ENCODE peak calls at places on chromosomes 11 and 22, in ten cellular contexts. One of them, this sample, is unnamed. For H3K4me1, the result is how much of the 10 kb centered on the place peaks cover.

GRCh38 chr22:17120711-17121234 is 387 bp downstream of the TMEM121B start:
- DNase-seq in suprapubic skin: no peak
- DNase-seq in keratinocyte: no peak
- DNase-seq in K562: peak
- DNase-seq in GM12878: no peak
- DNase-seq in A673: peak
- DNase-seq in upper lobe of right lung: no peak
- DNase-seq in mucosa of descending colon: no peak
- DNase-seq in colonic mucosa: no peak
- DNase-seq in neural progenitor cell: peak
- DNase-seq in this sample: no peak

GRCh38 chr11:115817844-115818565 is 313.8 kb upstream of the CADM1 start:
- DNase-seq in A673: no peak
- DNase-seq in K562: no peak
- DNase-seq in keratinocyte: no peak
- DNase-seq in upper lobe of right lung: no peak
- DNase-seq in suprapubic skin: no peak
- DNase-seq in mucosa of descending colon: no peak
- DNase-seq in colonic mucosa: no peak
- DNase-seq in GM12878: no peak
- DNase-seq in neural progenitor cell: no peak
- DNase-seq in this sample: no peak

GRCh38 chr11:132052904-132053303 is 682.5 kb downstream of the NTM start:
- DNase-seq in suprapubic skin: no peak
- DNase-seq in GM12878: no peak
- DNase-seq in K562: no peak
- DNase-seq in upper lobe of right lung: no peak
- DNase-seq in neural progenitor cell: no peak
- DNase-seq in A673: no peak
- DNase-seq in mucosa of descending colon: no peak
- DNase-seq in colonic mucosa: no peak
- DNase-seq in keratinocyte: no peak
- DNase-seq in this sample: no peak

GRCh38 chr11:113907681-113908080 is 3.1 kb downstream of the HTR3B start:
- DNase-seq in neural progenitor cell: no peak
- DNase-seq in GM12878: no peak
- DNase-seq in keratinocyte: no peak
- DNase-seq in colonic mucosa: no peak
- DNase-seq in mucosa of descending colon: no peak
- DNase-seq in K562: no peak
- DNase-seq in upper lobe of right lung: no peak
- DNase-seq in suprapubic skin: no peak
- DNase-seq in A673: no peak
- DNase-seq in this sample: no peak

GRCh38 chr11:32885556-32885955 is 7.1 kb upstream of the QSER1 start:
- DNase-seq in keratinocyte: no peak
- DNase-seq in suprapubic skin: no peak
- DNase-seq in A673: no peak
- DNase-seq in upper lobe of right lung: no peak
- DNase-seq in colonic mucosa: no peak
- DNase-seq in K562: no peak
- DNase-seq in neural progenitor cell: no peak
- DNase-seq in mucosa of descending colon: no peak
- DNase-seq in GM12878: no peak
- DNase-seq in this sample: no peak

GRCh38 chr22:46737976-46738641 is at the start of gene CERK:
- DNase-seq in neural progenitor cell: peak
- DNase-seq in A673: peak
- DNase-seq in GM12878: no peak
- DNase-seq in colonic mucosa: peak
- DNase-seq in suprapubic skin: peak
- DNase-seq in mucosa of descending colon: peak
- DNase-seq in upper lobe of right lung: peak
- DNase-seq in keratinocyte: no peak
- DNase-seq in K562: peak
- DNase-seq in this sample: peak

GRCh38 chr11:86124251-86125233 is 55.7 kb upstream of the PICALM start:
- DNase-seq in suprapubic skin: no peak
- DNase-seq in GM12878: no peak
- DNase-seq in K562: no peak
- DNase-seq in keratinocyte: no peak
- DNase-seq in A673: no peak
- DNase-seq in upper lobe of right lung: no peak
- DNase-seq in colonic mucosa: no peak
- DNase-seq in mucosa of descending colon: no peak
- DNase-seq in neural progenitor cell: no peak
- DNase-seq in this sample: no peak

GRCh38 chr11:64598106-64598796 is 7.2 kb downstream of the SLC22A12 start:
- DNase-seq in mucosa of descending colon: no peak
- DNase-seq in colonic mucosa: no peak
- DNase-seq in GM12878: no peak
- DNase-seq in keratinocyte: no peak
- DNase-seq in suprapubic skin: no peak
- DNase-seq in upper lobe of right lung: peak
- DNase-seq in neural progenitor cell: no peak
- DNase-seq in A673: no peak
- DNase-seq in K562: no peak
- DNase-seq in this sample: peak

GRCh38 chr11:10540546-10540914 is 457 bp downstream of the RNF141 start:
- DNase-seq in suprapubic skin: no peak
- DNase-seq in upper lobe of right lung: no peak
- DNase-seq in GM12878: no peak
- DNase-seq in A673: no peak
- DNase-seq in K562: no peak
- DNase-seq in neural progenitor cell: peak
- DNase-seq in mucosa of descending colon: peak
- DNase-seq in colonic mucosa: peak
- DNase-seq in keratinocyte: no peak
- DNase-seq in this sample: no peak

GRCh38 chr11:94553938-94554337 is 10.2 kb downstream of the FUT4 start:
- DNase-seq in mucosa of descending colon: peak
- DNase-seq in GM12878: no peak
- DNase-seq in A673: no peak
- DNase-seq in upper lobe of right lung: no peak
- DNase-seq in keratinocyte: no peak
- DNase-seq in neural progenitor cell: no peak
- DNase-seq in colonic mucosa: no peak
- DNase-seq in suprapubic skin: no peak
- DNase-seq in K562: no peak
- DNase-seq in this sample: no peak

GRCh38 chr11:74462009-74462408 is 5.3 kb downstream of the KCNE3 start:
- DNase-seq in mucosa of descending colon: peak
- DNase-seq in keratinocyte: no peak
- DNase-seq in colonic mucosa: peak
- DNase-seq in suprapubic skin: peak
- DNase-seq in GM12878: no peak
- DNase-seq in upper lobe of right lung: peak
- DNase-seq in A673: no peak
- DNase-seq in neural progenitor cell: peak
- DNase-seq in K562: peak
- DNase-seq in this sample: peak

GRCh38 chr11:3123316-3123715 is 41.8 kb downstream of the OSBPL5 start:
- DNase-seq in A673: peak
- DNase-seq in colonic mucosa: peak
- DNase-seq in upper lobe of right lung: peak
- DNase-seq in K562: no peak
- DNase-seq in GM12878: no peak
- DNase-seq in keratinocyte: no peak
- DNase-seq in suprapubic skin: peak
- DNase-seq in mucosa of descending colon: peak
- DNase-seq in neural progenitor cell: no peak
- DNase-seq in this sample: peak

GRCh38 chr11:87421422-87421821 is 383.7 kb downstream of the TMEM135 start:
- DNase-seq in A673: peak
- DNase-seq in upper lobe of right lung: no peak
- DNase-seq in keratinocyte: peak
- DNase-seq in GM12878: peak
- DNase-seq in neural progenitor cell: peak
- DNase-seq in colonic mucosa: peak
- DNase-seq in K562: peak
- DNase-seq in mucosa of descending colon: peak
- DNase-seq in suprapubic skin: no peak
- DNase-seq in this sample: no peak

GRCh38 chr22:37316405-37316804 is 34.1 kb downstream of the CYTH4 start:
- DNase-seq in K562: no peak
- DNase-seq in keratinocyte: no peak
- DNase-seq in A673: no peak
- DNase-seq in GM12878: no peak
- DNase-seq in mucosa of descending colon: no peak
- DNase-seq in suprapubic skin: no peak
- DNase-seq in colonic mucosa: no peak
- DNase-seq in neural progenitor cell: no peak
- DNase-seq in upper lobe of right lung: no peak
- DNase-seq in this sample: no peak
- H3K4me1 ChIP-seq in K562: under half
- H3K4me1 ChIP-seq in keratinocyte: under half
- H3K4me1 ChIP-seq in A673: under half
- H3K4me1 ChIP-seq in GM12878: under half
- H3K4me1 ChIP-seq in mucosa of descending colon: under half
- H3K4me1 ChIP-seq in suprapubic skin: under half
- H3K4me1 ChIP-seq in colonic mucosa: under half
- H3K4me1 ChIP-seq in neural progenitor cell: under half
- H3K4me1 ChIP-seq in upper lobe of right lung: under half
- H3K4me1 ChIP-seq in this sample: under half

GRCh38 chr22:50178871-50179869 is 6.5 kb upstream of the TRABD start:
- DNase-seq in mucosa of descending colon: no peak
- DNase-seq in colonic mucosa: no peak
- DNase-seq in neural progenitor cell: no peak
- DNase-seq in keratinocyte: no peak
- DNase-seq in K562: peak
- DNase-seq in upper lobe of right lung: no peak
- DNase-seq in suprapubic skin: no peak
- DNase-seq in GM12878: no peak
- DNase-seq in A673: no peak
- DNase-seq in this sample: no peak

GRCh38 chr22:50175921-50176849 is 5.7 kb downstream of the PANX2 start:
- DNase-seq in suprapubic skin: peak
- DNase-seq in mucosa of descending colon: no peak
- DNase-seq in A673: no peak
- DNase-seq in colonic mucosa: no peak
- DNase-seq in GM12878: no peak
- DNase-seq in K562: no peak
- DNase-seq in keratinocyte: no peak
- DNase-seq in upper lobe of right lung: no peak
- DNase-seq in neural progenitor cell: no peak
- DNase-seq in this sample: peak

GRCh38 chr22:50176850-50177536 is 6.5 kb downstream of the PANX2 start:
- DNase-seq in keratinocyte: no peak
- DNase-seq in neural progenitor cell: no peak
- DNase-seq in colonic mucosa: no peak
- DNase-seq in A673: no peak
- DNase-seq in K562: no peak
- DNase-seq in mucosa of descending colon: no peak
- DNase-seq in upper lobe of right lung: no peak
- DNase-seq in suprapubic skin: peak
- DNase-seq in GM12878: no peak
- DNase-seq in this sample: peak

GRCh38 chr22:50178471-50178864 is 7.2 kb upstream of the TRABD start:
- DNase-seq in K562: no peak
- DNase-seq in colonic mucosa: no peak
- DNase-seq in upper lobe of right lung: no peak
- DNase-seq in keratinocyte: no peak
- DNase-seq in suprapubic skin: peak
- DNase-seq in neural progenitor cell: no peak
- DNase-seq in A673: no peak
- DNase-seq in mucosa of descending colon: no peak
- DNase-seq in GM12878: no peak
- DNase-seq in this sample: peak

DNA sequence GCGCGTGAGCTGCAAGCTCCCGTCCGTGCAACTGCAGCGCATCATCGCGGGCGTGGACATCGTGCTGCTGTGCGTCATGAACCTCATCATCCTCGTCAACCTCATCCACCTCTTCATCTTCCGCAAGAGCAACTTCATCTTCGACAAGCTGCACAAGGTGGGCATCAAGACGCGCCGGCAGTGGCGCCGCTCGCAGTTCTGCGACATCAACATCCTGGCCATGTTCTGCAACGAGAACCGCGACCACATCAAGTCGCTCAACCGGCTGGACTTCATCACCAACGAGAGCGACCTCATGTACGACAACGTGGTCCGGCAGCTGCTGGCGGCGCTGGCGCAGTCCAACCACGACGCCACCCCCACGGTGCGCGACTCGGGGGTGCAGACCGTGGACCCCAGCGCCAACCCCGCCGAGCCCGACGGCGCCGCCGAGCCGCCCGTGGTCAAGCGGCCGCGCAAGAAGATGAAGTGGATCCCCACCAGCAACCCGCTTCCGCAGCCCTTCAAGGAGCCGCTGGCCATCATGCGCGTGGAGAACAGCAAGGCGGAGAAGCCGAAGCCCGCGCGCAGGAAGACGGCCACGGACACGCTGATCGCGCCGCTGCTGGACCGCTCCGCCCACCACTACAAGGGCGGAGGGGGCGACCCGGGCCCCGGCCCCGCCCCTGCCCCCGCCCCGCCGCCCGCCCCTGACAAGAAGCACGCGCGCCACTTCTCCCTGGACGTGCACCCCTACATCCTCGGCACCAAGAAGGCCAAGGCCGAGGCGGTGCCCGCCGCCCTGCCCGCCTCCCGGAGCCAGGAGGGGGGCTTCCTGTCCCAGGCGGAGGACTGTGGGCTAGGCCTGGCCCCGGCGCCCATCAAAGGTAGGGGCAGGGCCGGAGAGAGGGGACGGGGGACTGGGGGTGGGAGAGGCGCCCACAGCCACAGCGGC is 7.3 kb downstream of the PANX2 start:
- DNase-seq in K562: no peak
- DNase-seq in A673: no peak
- DNase-seq in mucosa of descending colon: no peak
- DNase-seq in colonic mucosa: no peak
- DNase-seq in upper lobe of right lung: no peak
- DNase-seq in GM12878: no peak
- DNase-seq in suprapubic skin: peak
- DNase-seq in neural progenitor cell: no peak
- DNase-seq in keratinocyte: no peak
- DNase-seq in this sample: peak
- H3K4me3 ChIP-seq in K562: no peak
- H3K4me3 ChIP-seq in A673: no peak
- H3K4me3 ChIP-seq in mucosa of descending colon: no peak
- H3K4me3 ChIP-seq in colonic mucosa: no peak
- H3K4me3 ChIP-seq in upper lobe of right lung: no peak
- H3K4me3 ChIP-seq in GM12878: no peak
- H3K4me3 ChIP-seq in suprapubic skin: no peak
- H3K4me3 ChIP-seq in neural progenitor cell: no peak
- H3K4me3 ChIP-seq in keratinocyte: no peak
- H3K4me3 ChIP-seq in this sample: no peak

GRCh38 chr11:8332196-8332595 is 68.5 kb upstream of the LMO1 start:
- DNase-seq in colonic mucosa: no peak
- DNase-seq in GM12878: no peak
- DNase-seq in A673: no peak
- DNase-seq in neural progenitor cell: no peak
- DNase-seq in upper lobe of right lung: no peak
- DNase-seq in mucosa of descending colon: no peak
- DNase-seq in K562: no peak
- DNase-seq in suprapubic skin: no peak
- DNase-seq in keratinocyte: no peak
- DNase-seq in this sample: no peak
- TF ChIP-seq CTCF in colonic mucosa: no peak
- TF ChIP-seq CTCF in GM12878: no peak
- TF ChIP-seq CTCF in A673: no peak
- TF ChIP-seq CTCF in neural progenitor cell: no peak
- TF ChIP-seq CTCF in upper lobe of right lung: no peak
- TF ChIP-seq CTCF in mucosa of descending colon: no peak
- TF ChIP-seq CTCF in K562: no peak
- TF ChIP-seq CTCF in suprapubic skin: no peak
- TF ChIP-seq CTCF in keratinocyte: no peak
- TF ChIP-seq CTCF in this sample: no peak

GRCh38 chr22:49240472-49240871 is 587.2 kb downstream of the BRD1 start:
- DNase-seq in suprapubic skin: peak
- DNase-seq in K562: no peak
- DNase-seq in mucosa of descending colon: no peak
- DNase-seq in A673: no peak
- DNase-seq in neural progenitor cell: no peak
- DNase-seq in GM12878: no peak
- DNase-seq in keratinocyte: no peak
- DNase-seq in upper lobe of right lung: no peak
- DNase-seq in colonic mucosa: no peak
- DNase-seq in this sample: no peak
- H3K4me1 ChIP-seq in suprapubic skin: under half
- H3K4me1 ChIP-seq in K562: under half
- H3K4me1 ChIP-seq in mucosa of descending colon: under half
- H3K4me1 ChIP-seq in A673: under half
- H3K4me1 ChIP-seq in neural progenitor cell: under half
- H3K4me1 ChIP-seq in GM12878: under half
- H3K4me1 ChIP-seq in keratinocyte: under half
- H3K4me1 ChIP-seq in upper lobe of right lung: under half
- H3K4me1 ChIP-seq in colonic mucosa: under half
- H3K4me1 ChIP-seq in this sample: under half

This sample was measured in lower lobe of right lung.